ENCODE peak calls at places on chromosome 15, in nine cellular contexts. Q, F, R, I, T, S, X, N and Y are unnamed samples.

GRCh38 chr15:45795487-45796069 is 160.7 kb downstream of the SQOR start:
- DNase-seq in T (peak), N (peak), X (no peak), I (no peak), F (no peak), Q (peak), S (peak), R (no peak), Y (peak)

GRCh38 chr15:23035964-23036566 is 3.3 kb downstream of the TUBGCP5 start:
- DNase-seq in F (no peak), S (peak), Q (peak), X (peak), N (peak), T (peak), R (no peak), I (peak), Y (peak)

GRCh38 chr15:72285927-72286516 is 13.7 kb upstream of the PARP6 start:
- DNase-seq in N (peak), I (peak), R (no peak), T (no peak), X (peak), Q (no peak), S (peak), F (no peak), Y (peak)

GRCh38 chr15:65287515-65287845 is 797 bp upstream of the PARP16 start:
- DNase-seq in Q (no peak), N (no peak), T (no peak), I (no peak), R (no peak), X (no peak), F (no peak), S (no peak), Y (no peak)

GRCh38 chr15:99712415-99712814 is 20.8 kb downstream of the LYSMD4 start:
- DNase-seq in R (no peak), T (no peak), Q (no peak), N (no peak), I (no peak), X (no peak), F (no peak), S (no peak), Y (no peak)

GRCh38 chr15:21267686-21268395 is 172.5 kb downstream of the POTEB3 start:
- DNase-seq in I (no peak), N (no peak), S (no peak), Q (peak), R (no peak), F (no peak), T (no peak), X (no peak), Y (no peak)

GRCh38 chr15:42274693-42274971 is 1.4 kb upstream of the TMEM87A start:
- DNase-seq in F (no peak), N (no peak), S (no peak), T (no peak), X (no peak), Q (no peak), R (no peak), I (peak), Y (peak)

GRCh38 chr15:56495050-56495449 is 30.1 kb upstream of the MNS1 start:
- DNase-seq in S (no peak), R (no peak), X (no peak), Q (no peak), T (no peak), F (no peak), I (no peak), N (no peak), Y (no peak)